ENCODE peak calls at places on chromosomes 5 and 9, in six cellular contexts. H is IMR-90, F is A549, J is HepG2, I is GM12878, P is K562. B is an unnamed sample.

GRCh38 chr5:142360607-142361120 is 35.8 kb upstream of the SPRY4 start:
- DNase-seq in H (peak; percentile 71), F (peak; percentile 59), J (peak; percentile 91), I (no peak), P (peak; percentile 25), B (peak; percentile 52)

GRCh38 chr9:37379835-37380234 is 42.7 kb upstream of the GRHPR start:
- DNase-seq in H (no peak), F (no peak), J (no peak), I (no peak), P (no peak), B (no peak)

GRCh38 chr9:77906991-77907390 is 124.6 kb downstream of the GNAQ start:
- DNase-seq in H (no peak), F (no peak), J (no peak), I (no peak), P (no peak), B (no peak)

GRCh38 chr5:133358271-133358670 is 254.1 kb downstream of the FSTL4 start:
- DNase-seq in H (no peak), F (no peak), J (no peak), I (no peak), P (no peak), B (no peak)

GRCh38 chr5:51652980-51653379 is 269.7 kb downstream of the ISL1 start:
- DNase-seq in H (no peak), F (no peak), J (no peak), I (no peak), P (no peak), B (no peak)

GRCh38 chr9:88559661-88560060 is 24.7 kb downstream of the NXNL2 start:
- DNase-seq in H (peak; percentile 57), F (peak; percentile 11), J (no peak), I (no peak), P (no peak), B (no peak)

GRCh38 chr9:107131108-107131799 is 151.8 kb upstream of the RAD23B start:
- DNase-seq in H (no peak), F (no peak), J (no peak), I (no peak), P (no peak), B (no peak)

GRCh38 chr9:4902135-4902475 is 83.0 kb upstream of the JAK2 start:
- DNase-seq in H (no peak), F (no peak), J (peak; percentile 35), I (no peak), P (no peak), B (no peak)

GRCh38 chr9:69818946-69819345 is 1.7 kb upstream of the CFAP95 start:
- DNase-seq in H (peak; percentile 41), F (no peak), J (no peak), I (no peak), P (no peak), B (peak; percentile 10)

GRCh38 chr5:120419110-120419509 is 45.0 kb upstream of the PRR16 start:
- DNase-seq in H (no peak), F (no peak), J (no peak), I (no peak), P (no peak), B (no peak)

GRCh38 chr5:97764700-97765099 is 581.7 kb upstream of the RIOK2 start:
- DNase-seq in H (peak; percentile 94), F (peak; percentile 2), J (peak; percentile 8), I (no peak), P (no peak), B (no peak)

GRCh38 chr5:129496410-129496809 is 36.3 kb downstream of the ADAMTS19 start:
- DNase-seq in H (no peak), F (no peak), J (no peak), I (no peak), P (no peak), B (no peak)

GRCh38 chr5:122885891-122886290 is 40.5 kb downstream of the SNX24 start:
- DNase-seq in H (no peak), F (no peak), J (no peak), I (no peak), P (no peak), B (no peak)

GRCh38 chr5:139733698-139734491 is 61.7 kb upstream of the PSD2 start:
- DNase-seq in H (no peak), F (no peak), J (peak; percentile 98), I (no peak), P (no peak), B (no peak)
- TF ChIP-seq SMC3 in H (no peak), F (no peak), J (no peak), I (no peak), P (no peak), B (no peak)

GRCh38 chr9:109143881-109144562 is 23.0 kb downstream of the FRRS1L start:
- DNase-seq in H (peak; percentile 13), F (peak; percentile 67), J (peak; percentile 29), I (peak; percentile 23), P (peak; percentile 82), B (peak; percentile 35)
- TF ChIP-seq SMC3 in H (no peak), F (no peak), J (no peak), I (no peak), P (peak; percentile 25), B (no peak)

GRCh38 chr9:471320-471719 is 256.7 kb downstream of the DOCK8 start:
- DNase-seq in H (no peak), F (no peak), J (no peak), I (no peak), P (no peak), B (no peak)
- TF ChIP-seq SMC3 in H (no peak), F (no peak), J (no peak), I (no peak), P (no peak), B (no peak)

GRCh38 chr5:20353481-20353880 is 365.5 kb upstream of the CDH18 start:
- DNase-seq in H (no peak), F (no peak), J (no peak), I (no peak), P (no peak), B (no peak)
- TF ChIP-seq SMC3 in H (no peak), F (no peak), J (no peak), I (no peak), P (no peak), B (no peak)

DNA sequence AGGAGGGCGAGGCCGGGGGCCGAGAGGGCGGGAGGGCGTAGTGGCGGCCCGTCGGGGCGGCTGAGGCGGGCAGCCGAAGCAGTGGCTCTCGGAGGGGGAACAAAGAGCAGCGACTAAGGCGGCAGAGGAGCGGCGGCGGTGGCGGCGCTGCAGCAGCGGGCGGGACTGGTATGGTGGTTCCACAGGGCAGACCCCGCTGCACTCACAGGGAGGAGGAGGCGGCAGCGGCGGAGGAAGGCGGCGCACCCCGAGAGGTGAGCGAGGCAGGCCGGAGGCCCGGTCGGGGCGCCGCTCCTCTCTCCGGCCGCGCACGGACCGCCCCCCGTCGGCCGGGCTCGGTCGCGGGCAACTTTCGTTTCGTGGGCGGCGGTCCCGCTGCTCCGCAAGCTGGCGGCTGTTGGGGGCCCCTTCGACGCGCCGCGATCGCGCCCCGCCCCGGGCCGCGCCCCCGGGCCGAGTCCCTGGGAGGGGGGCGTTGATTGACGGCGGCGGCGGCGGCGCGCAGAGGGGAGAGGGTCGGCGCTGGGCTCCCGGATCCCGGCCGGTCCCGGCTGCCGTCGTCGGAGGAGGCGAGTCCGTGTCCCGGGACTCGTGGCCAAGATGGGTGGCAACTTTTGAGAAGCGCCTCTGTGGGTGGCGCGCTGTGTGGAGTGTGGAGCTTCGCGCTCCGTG is 467 bp downstream of the CNOT6 start:
- DNase-seq in H (no peak), F (peak; percentile 23), J (peak; percentile 12), I (no peak), P (peak; percentile 66), B (peak; percentile 82)
- TF ChIP-seq SMC3 in H (no peak), F (no peak), J (no peak), I (no peak), P (no peak), B (no peak)

GRCh38 chr5:96712100-96712746 is 50.0 kb downstream of the CAST start:
- DNase-seq in H (no peak), F (no peak), J (no peak), I (no peak), P (no peak), B (no peak)
- TF ChIP-seq SMC3 in H (no peak), F (no peak), J (no peak), I (no peak), P (no peak), B (no peak)

DNA sequence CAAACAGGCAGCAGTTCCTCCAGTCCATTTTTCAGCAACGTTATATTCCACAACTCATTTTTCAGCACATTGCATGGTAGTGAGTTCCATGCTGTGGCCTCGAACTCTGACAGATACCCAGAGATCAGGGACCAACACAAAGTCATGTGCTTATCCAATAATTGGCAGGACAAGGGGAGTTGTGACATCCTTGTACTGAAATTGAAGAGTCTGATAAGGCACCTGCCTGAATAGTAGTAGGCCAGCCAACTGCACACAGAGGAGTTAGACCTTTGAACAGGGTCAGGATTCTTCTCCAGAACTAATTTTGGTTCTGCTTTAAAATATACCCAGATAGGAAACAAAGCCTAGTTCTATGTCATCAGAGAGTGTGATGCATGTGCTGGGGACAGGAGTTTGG is 46.7 kb downstream of the GRAMD2B start:
- DNase-seq in H (no peak), F (no peak), J (peak; percentile 60), I (no peak), P (no peak), B (no peak)
- TF ChIP-seq SMC3 in H (no peak), F (no peak), J (no peak), I (no peak), P (no peak), B (no peak)

GRCh38 chr5:14209222-14209822 is 66.2 kb downstream of the TRIO start:
- DNase-seq in H (no peak), F (no peak), J (no peak), I (no peak), P (no peak), B (no peak)
- TF ChIP-seq SMC3 in H (no peak), F (no peak), J (no peak), I (no peak), P (no peak), B (no peak)

GRCh38 chr9:8101607-8102006 is 302.0 kb upstream of the DMAC1 start:
- DNase-seq in H (no peak), F (no peak), J (no peak), I (no peak), P (no peak), B (no peak)

DNA sequence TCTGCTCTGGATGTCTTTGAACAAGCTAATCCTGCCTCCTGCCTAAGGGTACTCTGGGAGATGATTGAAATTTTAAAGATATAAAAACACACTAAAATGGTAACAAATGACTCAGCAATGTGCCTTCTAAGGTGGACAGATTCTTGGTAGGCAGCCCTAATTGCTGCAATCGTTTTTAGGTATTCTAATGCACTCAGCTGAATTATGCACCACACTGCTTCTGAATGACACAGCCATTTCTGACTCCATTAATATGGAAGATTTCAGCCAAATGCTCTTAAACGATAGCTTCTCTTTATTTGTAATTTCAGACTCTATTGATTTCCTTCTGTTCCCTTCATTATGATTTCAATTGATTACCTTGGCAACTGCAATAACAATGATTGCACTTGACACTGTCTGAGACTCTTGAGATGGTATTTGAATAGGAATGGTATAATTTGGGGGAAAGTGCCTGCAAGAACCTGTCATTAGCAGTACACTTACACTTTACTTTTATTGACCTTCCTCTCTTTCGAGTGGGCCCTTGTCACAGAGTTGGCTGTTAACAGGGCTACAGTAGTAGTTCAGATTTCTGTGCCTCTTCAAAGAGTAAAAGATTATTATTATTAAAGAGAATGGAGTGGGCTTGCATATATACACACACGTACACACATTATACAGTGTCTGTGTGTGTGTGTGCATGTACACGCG is 296.1 kb upstream of the DMAC1 start:
- DNase-seq in H (no peak), F (no peak), J (no peak), I (no peak), P (no peak), B (no peak)
- TF ChIP-seq SMC3 in H (no peak), F (no peak), J (no peak), I (no peak), P (no peak), B (no peak)

B was measured in SK-N-SH.